ENCODE peak calls at places on chromosome 12, in nine cellular contexts. One of them, this sample, is unnamed.

GRCh38 chr12:102811125-102811737 is 105.8 kb downstream of the PAH start:
- DNase-seq in stomach: no peak
- DNase-seq in A549: peak; percentile 51
- DNase-seq in astrocyte of the cerebellum: no peak
- DNase-seq in upper lobe of left lung: no peak
- DNase-seq in vagina: no peak
- DNase-seq in GM23338: peak; percentile 82
- DNase-seq in foreskin fibroblast: no peak
- DNase-seq in AG09309: no peak
- DNase-seq in this sample: no peak

GRCh38 chr12:26121841-26122680 is 2.8 kb downstream of the BHLHE41 start:
- DNase-seq in AG09309: no peak
- DNase-seq in GM23338: peak; percentile 51
- DNase-seq in A549: no peak
- DNase-seq in astrocyte of the cerebellum: no peak
- DNase-seq in vagina: no peak
- DNase-seq in stomach: no peak
- DNase-seq in upper lobe of left lung: no peak
- DNase-seq in foreskin fibroblast: peak; percentile 17
- DNase-seq in this sample: no peak

GRCh38 chr12:108175310-108175709 is 46.2 kb downstream of the WSCD2 start:
- DNase-seq in AG09309: no peak
- DNase-seq in astrocyte of the cerebellum: no peak
- DNase-seq in GM23338: peak; percentile 58
- DNase-seq in upper lobe of left lung: no peak
- DNase-seq in stomach: no peak
- DNase-seq in foreskin fibroblast: no peak
- DNase-seq in vagina: no peak
- DNase-seq in A549: no peak
- DNase-seq in this sample: no peak

GRCh38 chr12:570237-570925 is 92.9 kb downstream of the NINJ2 start:
- DNase-seq in upper lobe of left lung: peak; percentile 83
- DNase-seq in AG09309: no peak
- DNase-seq in vagina: no peak
- DNase-seq in foreskin fibroblast: peak; percentile 86
- DNase-seq in A549: peak; percentile 93
- DNase-seq in GM23338: peak; percentile 86
- DNase-seq in stomach: peak; percentile 77
- DNase-seq in astrocyte of the cerebellum: peak; percentile 40
- DNase-seq in this sample: no peak

GRCh38 chr12:26378721-26379120 is 183.3 kb downstream of the SSPN start:
- DNase-seq in AG09309: no peak
- DNase-seq in upper lobe of left lung: no peak
- DNase-seq in vagina: no peak
- DNase-seq in stomach: no peak
- DNase-seq in foreskin fibroblast: no peak
- DNase-seq in A549: no peak
- DNase-seq in astrocyte of the cerebellum: no peak
- DNase-seq in GM23338: no peak
- DNase-seq in this sample: no peak

GRCh38 chr12:3252416-3252815 is 175.2 kb downstream of the TSPAN9 start:
- DNase-seq in AG09309: no peak
- DNase-seq in astrocyte of the cerebellum: peak; percentile 82
- DNase-seq in A549: no peak
- DNase-seq in foreskin fibroblast: peak; percentile 66
- DNase-seq in GM23338: no peak
- DNase-seq in vagina: no peak
- DNase-seq in upper lobe of left lung: peak; percentile 49
- DNase-seq in stomach: peak; percentile 56
- DNase-seq in this sample: no peak

GRCh38 chr12:88763536-88764100 is 183.3 kb upstream of the KITLG start:
- DNase-seq in foreskin fibroblast: no peak
- DNase-seq in GM23338: no peak
- DNase-seq in astrocyte of the cerebellum: no peak
- DNase-seq in vagina: no peak
- DNase-seq in stomach: no peak
- DNase-seq in A549: no peak
- DNase-seq in AG09309: no peak
- DNase-seq in upper lobe of left lung: no peak
- DNase-seq in this sample: no peak

GRCh38 chr12:82279597-82279996 is 78.6 kb downstream of the CCDC59 start:
- DNase-seq in upper lobe of left lung: no peak
- DNase-seq in foreskin fibroblast: no peak
- DNase-seq in astrocyte of the cerebellum: no peak
- DNase-seq in GM23338: no peak
- DNase-seq in AG09309: no peak
- DNase-seq in vagina: no peak
- DNase-seq in stomach: no peak
- DNase-seq in A549: no peak
- DNase-seq in this sample: no peak

GRCh38 chr12:68031174-68031573 is 41.9 kb downstream of the IFNG-AS1 start:
- DNase-seq in vagina: no peak
- DNase-seq in foreskin fibroblast: no peak
- DNase-seq in stomach: no peak
- DNase-seq in astrocyte of the cerebellum: no peak
- DNase-seq in GM23338: no peak
- DNase-seq in AG09309: no peak
- DNase-seq in upper lobe of left lung: no peak
- DNase-seq in A549: no peak
- DNase-seq in this sample: no peak

GRCh38 chr12:64679487-64679983 is 69.2 kb downstream of the RASSF3 start:
- DNase-seq in vagina: no peak
- DNase-seq in GM23338: no peak
- DNase-seq in astrocyte of the cerebellum: peak; percentile 69
- DNase-seq in upper lobe of left lung: peak; percentile 90
- DNase-seq in stomach: peak; percentile 71
- DNase-seq in foreskin fibroblast: peak; percentile 71
- DNase-seq in A549: peak; percentile 91
- DNase-seq in AG09309: no peak
- DNase-seq in this sample: no peak

GRCh38 chr12:25337916-25338315 is 87.2 kb upstream of the KRAS start:
- DNase-seq in A549: no peak
- DNase-seq in AG09309: no peak
- DNase-seq in foreskin fibroblast: no peak
- DNase-seq in upper lobe of left lung: no peak
- DNase-seq in stomach: no peak
- DNase-seq in astrocyte of the cerebellum: no peak
- DNase-seq in GM23338: no peak
- DNase-seq in vagina: no peak
- DNase-seq in this sample: no peak

GRCh38 chr12:91529829-91530228 is 347.2 kb upstream of the DCN start:
- DNase-seq in GM23338: no peak
- DNase-seq in vagina: no peak
- DNase-seq in foreskin fibroblast: peak; percentile 34
- DNase-seq in AG09309: no peak
- DNase-seq in astrocyte of the cerebellum: no peak
- DNase-seq in stomach: no peak
- DNase-seq in upper lobe of left lung: no peak
- DNase-seq in A549: peak; percentile 62
- DNase-seq in this sample: no peak

DNA sequence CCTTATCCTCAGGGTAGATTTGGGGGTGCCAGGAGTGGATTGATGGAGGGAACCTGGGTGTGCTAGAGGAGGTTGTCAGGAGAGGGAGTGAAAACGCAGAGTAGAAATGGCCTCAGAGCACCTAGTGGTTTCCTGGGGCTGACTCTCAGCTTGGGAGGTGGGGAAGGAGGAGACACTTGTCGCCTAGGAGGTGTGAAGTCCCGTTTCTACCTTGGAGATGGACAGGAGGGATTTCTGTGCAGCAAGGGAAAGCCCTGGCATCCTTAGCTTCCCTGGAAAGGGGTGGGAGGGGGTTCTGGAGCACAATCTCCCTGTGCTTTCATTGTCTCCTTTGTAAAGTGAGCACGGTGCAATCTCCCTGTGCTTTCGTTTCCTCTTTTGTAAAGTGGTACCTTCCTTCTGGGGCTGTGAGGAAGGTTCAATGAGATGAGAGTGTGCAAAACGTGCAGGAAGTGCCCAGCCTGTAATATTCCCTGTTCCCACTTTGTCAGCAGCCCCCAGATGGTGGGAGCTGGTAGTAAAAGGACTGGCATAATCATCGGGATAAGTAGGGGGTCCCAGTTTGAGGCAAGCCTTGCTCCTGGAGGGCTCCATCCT is 1.6 kb downstream of the OAS3 start:
- DNase-seq in AG09309: no peak
- DNase-seq in upper lobe of left lung: no peak
- DNase-seq in vagina: no peak
- DNase-seq in astrocyte of the cerebellum: no peak
- DNase-seq in GM23338: no peak
- DNase-seq in stomach: no peak
- DNase-seq in foreskin fibroblast: no peak
- DNase-seq in A549: no peak
- DNase-seq in this sample: no peak
- H3K4me3 ChIP-seq in AG09309: no peak overlapping the region
- H3K4me3 ChIP-seq in upper lobe of left lung: no peak overlapping the region
- H3K4me3 ChIP-seq in vagina: no peak overlapping the region
- H3K4me3 ChIP-seq in astrocyte of the cerebellum: no peak overlapping the region
- H3K4me3 ChIP-seq in GM23338: no peak overlapping the region
- H3K4me3 ChIP-seq in stomach: peak overlapping the region; percentile 70
- H3K4me3 ChIP-seq in foreskin fibroblast: peak overlapping the region; percentile 7
- H3K4me3 ChIP-seq in A549: no peak overlapping the region
- H3K4me3 ChIP-seq in this sample: no peak overlapping the region

DNA sequence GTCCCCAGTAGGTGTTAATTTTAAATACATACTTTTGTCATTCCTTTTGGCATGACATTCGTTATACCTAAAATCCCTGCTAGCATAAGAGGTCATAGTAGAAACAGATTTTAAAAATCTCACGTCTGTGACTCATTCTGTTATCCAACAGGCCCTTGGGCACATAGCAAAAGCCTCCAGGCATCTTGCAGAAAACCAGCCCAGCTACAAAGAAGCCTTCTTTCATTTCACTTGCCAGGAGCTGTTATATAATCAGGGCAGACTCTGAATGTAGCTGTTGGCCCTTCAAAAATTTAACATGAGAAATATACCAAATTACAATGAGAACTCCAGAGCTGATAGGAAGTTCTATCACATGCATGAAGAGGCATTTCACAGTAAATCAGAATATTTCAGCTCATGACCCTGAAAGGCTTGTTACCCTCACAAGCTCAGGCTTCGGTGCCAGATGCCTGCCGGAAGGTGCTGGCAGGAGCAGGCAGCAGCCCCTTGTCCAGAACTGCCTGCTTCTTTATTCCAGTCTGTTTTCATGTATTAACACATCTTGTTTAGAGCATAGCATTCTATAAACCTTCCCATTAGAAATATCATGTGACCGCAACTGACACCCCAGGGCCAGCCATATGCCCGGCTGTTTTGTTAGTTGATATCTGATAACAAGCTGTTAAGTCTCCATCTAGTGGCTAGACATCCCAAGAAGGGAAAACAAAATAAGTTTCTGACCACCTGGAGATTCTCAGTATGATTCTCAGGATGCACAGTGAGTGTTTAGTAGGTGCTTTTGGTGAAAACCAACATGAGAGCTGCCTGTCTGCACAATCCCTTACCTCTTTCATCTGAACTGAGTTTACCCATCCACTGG is 17.8 kb downstream of the E2F7 start:
- DNase-seq in vagina: no peak
- DNase-seq in AG09309: no peak
- DNase-seq in upper lobe of left lung: no peak
- DNase-seq in A549: no peak
- DNase-seq in foreskin fibroblast: no peak
- DNase-seq in GM23338: no peak
- DNase-seq in astrocyte of the cerebellum: no peak
- DNase-seq in stomach: no peak
- DNase-seq in this sample: no peak
- TF ChIP-seq CTCF in vagina: no peak
- TF ChIP-seq CTCF in AG09309: no peak
- TF ChIP-seq CTCF in upper lobe of left lung: no peak
- TF ChIP-seq CTCF in A549: no peak
- TF ChIP-seq CTCF in foreskin fibroblast: peak; percentile 33
- TF ChIP-seq CTCF in GM23338: peak; percentile 41
- TF ChIP-seq CTCF in astrocyte of the cerebellum: peak; percentile 26
- TF ChIP-seq CTCF in stomach: no peak
- TF ChIP-seq CTCF in this sample: no peak

GRCh38 chr12:120444676-120445075 is 1.5 kb downstream of the TRIAP1 start:
- DNase-seq in foreskin fibroblast: no peak
- DNase-seq in AG09309: no peak
- DNase-seq in stomach: no peak
- DNase-seq in GM23338: no peak
- DNase-seq in astrocyte of the cerebellum: no peak
- DNase-seq in vagina: no peak
- DNase-seq in A549: no peak
- DNase-seq in upper lobe of left lung: no peak
- DNase-seq in this sample: no peak

GRCh38 chr12:120438495-120439198 is 734 bp downstream of the COX6A1 start:
- DNase-seq in stomach: no peak
- DNase-seq in A549: no peak
- DNase-seq in upper lobe of left lung: no peak
- DNase-seq in GM23338: no peak
- DNase-seq in astrocyte of the cerebellum: no peak
- DNase-seq in vagina: no peak
- DNase-seq in foreskin fibroblast: no peak
- DNase-seq in AG09309: no peak
- DNase-seq in this sample: no peak

GRCh38 chr12:120437735-120438494 is at the start of gene COX6A1:
- DNase-seq in astrocyte of the cerebellum: peak; percentile 96
- DNase-seq in A549: peak; percentile 99
- DNase-seq in upper lobe of left lung: peak; percentile 98
- DNase-seq in GM23338: peak; percentile 100
- DNase-seq in AG09309: peak; percentile 85
- DNase-seq in foreskin fibroblast: peak; percentile 94
- DNase-seq in vagina: no peak
- DNase-seq in stomach: peak; percentile 97
- DNase-seq in this sample: peak; percentile 73

GRCh38 chr12:120439646-120440247 is 1.8 kb downstream of the COX6A1 start:
- DNase-seq in vagina: no peak
- DNase-seq in A549: peak; percentile 78
- DNase-seq in AG09309: no peak
- DNase-seq in stomach: peak; percentile 45
- DNase-seq in foreskin fibroblast: peak; percentile 50
- DNase-seq in astrocyte of the cerebellum: peak; percentile 29
- DNase-seq in upper lobe of left lung: peak; percentile 55
- DNase-seq in GM23338: peak; percentile 91
- DNase-seq in this sample: no peak
- H3K4me3 ChIP-seq in vagina: no peak overlapping the region
- H3K4me3 ChIP-seq in A549: no peak overlapping the region
- H3K4me3 ChIP-seq in AG09309: no peak overlapping the region
- H3K4me3 ChIP-seq in stomach: peak overlapping the region; percentile 92
- H3K4me3 ChIP-seq in foreskin fibroblast: no peak overlapping the region
- H3K4me3 ChIP-seq in astrocyte of the cerebellum: no peak overlapping the region
- H3K4me3 ChIP-seq in upper lobe of left lung: no peak overlapping the region
- H3K4me3 ChIP-seq in GM23338: peak overlapping the region; percentile 12
- H3K4me3 ChIP-seq in this sample: peak overlapping the region; percentile 16

GRCh38 chr12:39638178-39638577 is 18.6 kb upstream of the ABCD2 start:
- DNase-seq in foreskin fibroblast: no peak
- DNase-seq in A549: no peak
- DNase-seq in vagina: no peak
- DNase-seq in AG09309: no peak
- DNase-seq in GM23338: no peak
- DNase-seq in stomach: no peak
- DNase-seq in astrocyte of the cerebellum: no peak
- DNase-seq in upper lobe of left lung: no peak
- DNase-seq in this sample: no peak

GRCh38 chr12:39627914-39628313 is 8.3 kb upstream of the ABCD2 start:
- DNase-seq in stomach: no peak
- DNase-seq in AG09309: no peak
- DNase-seq in astrocyte of the cerebellum: no peak
- DNase-seq in vagina: no peak
- DNase-seq in foreskin fibroblast: no peak
- DNase-seq in upper lobe of left lung: no peak
- DNase-seq in GM23338: no peak
- DNase-seq in A549: no peak
- DNase-seq in this sample: no peak

GRCh38 chr12:39628836-39629235 is 9.2 kb upstream of the ABCD2 start:
- DNase-seq in GM23338: no peak
- DNase-seq in vagina: no peak
- DNase-seq in astrocyte of the cerebellum: no peak
- DNase-seq in upper lobe of left lung: no peak
- DNase-seq in stomach: no peak
- DNase-seq in A549: no peak
- DNase-seq in foreskin fibroblast: no peak
- DNase-seq in AG09309: no peak
- DNase-seq in this sample: no peak

GRCh38 chr12:39632670-39633069 is 13.1 kb upstream of the ABCD2 start:
- DNase-seq in AG09309: no peak
- DNase-seq in GM23338: no peak
- DNase-seq in astrocyte of the cerebellum: no peak
- DNase-seq in upper lobe of left lung: no peak
- DNase-seq in vagina: no peak
- DNase-seq in A549: no peak
- DNase-seq in stomach: no peak
- DNase-seq in foreskin fibroblast: no peak
- DNase-seq in this sample: no peak
- TF ChIP-seq CTCF in AG09309: no peak
- TF ChIP-seq CTCF in GM23338: no peak
- TF ChIP-seq CTCF in astrocyte of the cerebellum: no peak
- TF ChIP-seq CTCF in upper lobe of left lung: no peak
- TF ChIP-seq CTCF in vagina: no peak
- TF ChIP-seq CTCF in A549: no peak
- TF ChIP-seq CTCF in stomach: no peak
- TF ChIP-seq CTCF in foreskin fibroblast: no peak
- TF ChIP-seq CTCF in this sample: no peak